ENCODE peak calls at places on chromosome 1, in five cellular contexts. One of them, this sample, is unnamed.

GRCh38 chr1:214957330-214958137 is 125.0 kb upstream of the KCNK2 start:
- DNase-seq in GM19239: no peak
- DNase-seq in M059J: peak
- DNase-seq in AG08396: peak
- DNase-seq in fibroblast of mammary gland: peak
- DNase-seq in this sample: no peak

GRCh38 chr1:43671193-43671592 is 21.2 kb downstream of the KDM4A start:
- DNase-seq in GM19239: no peak
- DNase-seq in M059J: no peak
- DNase-seq in AG08396: no peak
- DNase-seq in fibroblast of mammary gland: peak
- DNase-seq in this sample: no peak

GRCh38 chr1:201598396-201598795 is 59.5 kb downstream of the NAV1 start:
- DNase-seq in GM19239: no peak
- DNase-seq in M059J: no peak
- DNase-seq in AG08396: no peak
- DNase-seq in fibroblast of mammary gland: no peak
- DNase-seq in this sample: no peak

GRCh38 chr1:200314085-200314750 is 95.6 kb downstream of the ZNF281 start:
- DNase-seq in GM19239: no peak
- DNase-seq in M059J: peak
- DNase-seq in AG08396: no peak
- DNase-seq in fibroblast of mammary gland: peak
- DNase-seq in this sample: no peak

GRCh38 chr1:113021430-113022085 is 51.4 kb upstream of the LRIG2 start:
- DNase-seq in GM19239: no peak
- DNase-seq in M059J: no peak
- DNase-seq in AG08396: no peak
- DNase-seq in fibroblast of mammary gland: peak
- DNase-seq in this sample: no peak

GRCh38 chr1:155176544-155177071 is 3.0 kb downstream of the TRIM46 start:
- DNase-seq in GM19239: peak
- DNase-seq in M059J: peak
- DNase-seq in AG08396: peak
- DNase-seq in fibroblast of mammary gland: peak
- DNase-seq in this sample: peak

GRCh38 chr1:44318097-44319088 is 36.7 kb downstream of the ERI3 start:
- DNase-seq in GM19239: peak
- DNase-seq in M059J: peak
- DNase-seq in AG08396: peak
- DNase-seq in fibroblast of mammary gland: peak
- DNase-seq in this sample: peak

GRCh38 chr1:221543529-221544120 is 198.3 kb downstream of the DUSP10 start:
- DNase-seq in GM19239: no peak
- DNase-seq in M059J: peak
- DNase-seq in AG08396: peak
- DNase-seq in fibroblast of mammary gland: peak
- DNase-seq in this sample: no peak

GRCh38 chr1:23368562-23369334 is 888 bp downstream of the ZNF436 start:
- DNase-seq in GM19239: peak
- DNase-seq in M059J: peak
- DNase-seq in AG08396: peak
- DNase-seq in fibroblast of mammary gland: peak
- DNase-seq in this sample: peak

GRCh38 chr1:156549390-156549789 is 23.0 kb downstream of the IQGAP3 start:
- DNase-seq in GM19239: no peak
- DNase-seq in M059J: no peak
- DNase-seq in AG08396: no peak
- DNase-seq in fibroblast of mammary gland: no peak
- DNase-seq in this sample: no peak

This sample was measured in GM12892.